ENCODE peak calls at places on chromosomes 3 and 15, in five cellular contexts. V is HepG2, H is hepatocyte, A is MM.1S, O is astrocyte. N is an unnamed sample. For H4K20me1 and H3K4me1, the result is how much of the 10 kb centered on the place peaks cover.

GRCh38 chr3:184160456-184160855 is 5.3 kb downstream of the DVL3 start:
- DNase-seq in V (no peak), H (no peak), A (no peak), O (peak), N (peak)

GRCh38 chr15:90683876-90684275 is 33.3 kb upstream of the BLM start:
- DNase-seq in V (no peak), H (no peak), A (no peak), O (peak), N (peak)

GRCh38 chr3:120683213-120683612 is 1.2 kb upstream of the HGD start:
- DNase-seq in V (peak), H (no peak), A (no peak), O (peak), N (peak)

GRCh38 chr3:66253790-66254620 is 33.2 kb downstream of the SLC25A26 start:
- DNase-seq in V (peak), H (peak), A (peak), O (peak), N (peak)

GRCh38 chr15:64095795-64096485 is at the start of gene SNX1:
- DNase-seq in V (peak), H (peak), A (peak), O (peak), N (peak)

GRCh38 chr3:135125171-135125801 is 330.2 kb downstream of the EPHB1 start:
- DNase-seq in V (peak), H (peak), A (peak), O (peak), N (peak)

GRCh38 chr3:148657470-148657869 is 40.2 kb upstream of the AGTR1 start:
- DNase-seq in V (no peak), H (no peak), A (no peak), O (no peak), N (no peak)

GRCh38 chr3:175383813-175384212 is 524.7 kb downstream of the NAALADL2 start:
- DNase-seq in V (no peak), H (no peak), A (no peak), O (peak), N (peak)

GRCh38 chr15:59274126-59274970 is 67.7 kb downstream of the LDHAL6B start:
- DNase-seq in V (no peak), H (no peak), A (no peak), O (peak), N (peak)

GRCh38 chr3:72914383-72914782 is 26.5 kb downstream of the GXYLT2 start:
- DNase-seq in V (no peak), H (no peak), A (no peak), O (no peak), N (no peak)

GRCh38 chr3:168071971-168072645 is 23.6 kb downstream of the GOLIM4 start:
- DNase-seq in V (no peak), H (no peak), A (no peak), O (no peak), N (no peak)

GRCh38 chr3:188316723-188317070 is 162.7 kb downstream of the LPP start:
- DNase-seq in V (no peak), H (no peak), A (no peak), O (no peak), N (no peak)

GRCh38 chr3:191353022-191353777 is 22.9 kb upstream of the UTS2B start:
- DNase-seq in V (peak), H (no peak), A (no peak), O (no peak), N (no peak)

GRCh38 chr3:191352014-191352413 is 21.7 kb upstream of the UTS2B start:
- DNase-seq in V (no peak), H (no peak), A (no peak), O (no peak), N (no peak)

GRCh38 chr3:191355406-191355805 is 25.1 kb upstream of the UTS2B start:
- DNase-seq in V (no peak), H (no peak), A (no peak), O (no peak), N (no peak)

GRCh38 chr3:191348098-191348497 is 17.8 kb upstream of the UTS2B start:
- DNase-seq in V (no peak), H (no peak), A (no peak), O (no peak), N (no peak)

GRCh38 chr3:191350389-191351090 is 20.2 kb upstream of the UTS2B start:
- DNase-seq in V (no peak), H (no peak), A (no peak), O (no peak), N (peak)
- H4K20me1 ChIP-seq in V (under half), H (under half), A (under half), O (under half), N (under half)

DNA sequence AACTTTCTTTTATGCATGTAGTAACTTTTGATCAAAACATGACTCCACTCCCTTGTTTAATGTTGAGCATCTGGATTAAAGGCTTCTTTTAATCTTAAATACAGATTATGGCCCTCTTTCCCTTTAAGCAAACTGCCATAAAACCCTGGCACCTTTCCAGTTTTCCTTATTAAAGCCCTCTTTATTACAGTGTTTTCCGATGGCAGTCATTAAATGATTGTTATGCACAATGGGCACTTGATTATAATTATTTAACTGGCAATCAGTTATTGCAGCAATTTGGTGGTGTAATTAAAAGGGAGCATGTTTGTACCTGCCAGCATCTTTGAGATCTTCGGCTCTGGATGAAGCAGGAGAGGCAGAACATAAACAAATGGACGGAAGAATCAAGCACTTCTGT is 166.9 kb downstream of the VGLL4 start:
- DNase-seq in V (no peak), H (peak), A (no peak), O (no peak), N (peak)
- H3K4me1 ChIP-seq in V (under half), H (under half), A (under half), O (under half), N (under half)

DNA sequence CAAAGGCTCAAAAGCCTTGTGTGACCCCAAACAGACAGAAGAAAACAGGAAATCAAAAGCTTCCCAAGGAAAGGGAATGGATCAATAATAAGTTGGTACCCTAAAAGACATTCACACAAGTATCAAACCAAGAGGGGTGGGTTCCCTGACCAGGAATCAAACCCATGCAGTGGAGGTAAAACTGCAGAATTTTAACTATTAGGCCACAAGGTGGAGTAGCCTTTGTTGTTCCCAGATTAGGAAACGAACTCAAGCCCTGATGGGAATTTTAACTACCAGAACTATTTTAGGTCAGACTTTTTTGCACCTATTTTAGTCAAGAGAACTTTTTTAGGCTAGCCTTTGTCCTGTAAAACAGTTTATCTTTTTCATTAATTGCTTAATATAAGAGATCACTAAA is 31.4 kb downstream of the SETMAR start:
- DNase-seq in V (no peak), H (no peak), A (no peak), O (no peak), N (no peak)
- TF ChIP-seq CTCF in V (peak), H (peak), A (no peak), O (no peak), N (no peak)

DNA sequence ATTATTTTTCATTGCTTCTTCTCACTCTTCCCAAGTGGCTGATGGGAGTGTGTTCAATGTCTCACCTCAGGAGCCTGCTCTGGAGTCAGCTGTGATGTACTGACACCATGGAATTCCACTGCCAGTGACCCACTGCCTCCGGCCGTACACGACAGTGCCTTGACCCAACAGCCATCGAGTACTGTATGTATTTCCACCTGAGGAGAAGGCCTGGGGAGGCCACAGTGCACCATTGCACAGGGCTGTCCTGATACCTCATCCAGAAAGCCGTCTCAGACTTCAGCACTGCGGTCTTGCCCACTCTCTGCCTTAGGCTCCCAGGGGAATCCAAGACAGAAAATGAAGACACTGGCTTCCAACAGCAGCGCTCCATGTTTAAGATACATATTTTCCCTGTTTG is 51.4 kb upstream of the EIF1B start:
- DNase-seq in V (no peak), H (no peak), A (no peak), O (no peak), N (no peak)
- H4K20me1 ChIP-seq in V (under half), H (under half), A (under half), O (under half), N (under half)

DNA sequence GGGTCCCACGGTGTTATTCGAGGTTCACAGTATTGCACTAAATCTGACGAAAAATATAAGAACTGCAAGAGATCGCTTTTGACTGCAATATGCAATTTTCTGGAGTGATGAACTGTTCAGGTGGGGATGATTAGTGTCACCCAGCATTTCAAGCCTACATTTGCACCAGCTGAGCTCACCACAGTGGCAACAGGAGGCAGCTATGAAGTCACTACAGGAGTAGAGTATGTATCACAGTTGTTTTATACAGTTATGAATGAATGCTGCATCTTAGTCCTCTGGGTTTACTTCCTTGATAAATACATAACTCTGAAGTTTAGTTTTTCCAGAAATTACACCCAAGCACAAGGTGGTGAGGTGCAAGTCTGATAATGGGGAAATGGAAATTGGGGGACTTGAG is 69.6 kb downstream of the CHSY1 start:
- DNase-seq in V (no peak), H (no peak), A (no peak), O (no peak), N (no peak)
- H3K4me1 ChIP-seq in V (under half), H (under half), A (under half), O (under half), N (under half)

DNA sequence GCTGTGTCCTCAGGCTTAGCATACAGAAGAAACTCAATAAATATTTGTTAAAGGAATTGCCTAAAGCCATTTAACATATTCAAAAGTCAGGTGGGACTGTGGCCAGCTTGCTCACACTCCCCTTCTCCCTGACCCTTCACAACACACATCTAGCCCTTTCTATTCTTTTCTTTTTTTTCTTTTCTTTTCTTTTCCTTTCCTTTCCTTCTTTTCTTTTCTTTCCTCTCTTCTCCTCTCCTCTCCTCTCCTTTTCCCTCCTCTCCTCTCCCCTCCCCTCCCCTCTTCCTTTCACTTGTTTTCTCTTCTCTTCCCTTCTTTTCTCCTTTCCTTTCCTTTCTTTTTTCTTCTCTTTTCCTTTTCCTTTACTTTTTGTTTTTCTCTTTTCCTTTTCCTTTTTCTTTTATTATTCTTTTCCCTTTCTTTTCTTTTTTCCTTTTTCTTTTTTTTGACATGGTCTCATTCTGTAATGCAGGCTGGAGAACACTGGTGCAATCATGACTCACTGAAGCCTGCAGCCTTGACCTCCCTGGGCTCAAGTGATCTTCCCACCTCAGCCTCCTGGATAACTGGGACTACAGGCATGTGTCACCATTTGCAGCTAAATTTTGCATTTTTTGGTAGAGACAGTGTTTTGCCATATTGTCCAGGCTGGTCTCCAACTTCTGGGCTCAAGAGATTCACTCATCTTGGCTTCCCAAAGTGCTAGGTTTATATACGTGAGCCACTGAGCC is 377.8 kb downstream of the GRM7 start:
- DNase-seq in V (no peak), H (no peak), A (no peak), O (no peak), N (peak)
- TF ChIP-seq CTCF in V (no peak), H (no peak), A (no peak), O (no peak), N (no peak)

N was measured in fibroblast of lung.